ENCODE peak calls at places on chromosomes 11 and 22, in ten cellular contexts. X, Z, I, G, S, M, P, U, Y and V are unnamed samples. For H3K4me1 and H3K27me3, the result is how much of the 10 kb centered on the place peaks cover.

GRCh38 chr11:73584831-73585230 is 13.1 kb downstream of the FAM168A start:
- DNase-seq in P (no peak), U (no peak), I (no peak), Z (no peak), X (no peak), M (no peak), Y (no peak), S (no peak), G (no peak), V (no peak)

GRCh38 chr11:64276653-64277431 is 7.6 kb downstream of the BAD start:
- DNase-seq in I (no peak), Z (no peak), U (no peak), P (no peak), S (no peak), Y (no peak), G (no peak), M (peak), X (no peak), V (no peak)

GRCh38 chr22:31350410-31350863 is 4.3 kb upstream of the PATZ1 start:
- DNase-seq in G (peak), U (peak), Y (no peak), P (no peak), X (no peak), Z (no peak), S (no peak), M (no peak), I (peak), V (no peak)

GRCh38 chr22:41746563-41747400 is 47.5 kb downstream of the MEI1 start:
- DNase-seq in I (peak), M (peak), S (peak), U (peak), P (peak), X (peak), Z (peak), Y (peak), G (peak), V (peak)

GRCh38 chr22:28909375-28909774 is 26.0 kb downstream of the ZNRF3 start:
- DNase-seq in M (no peak), I (no peak), Z (no peak), Y (no peak), S (no peak), P (no peak), U (no peak), G (peak), X (no peak), V (no peak)

GRCh38 chr11:76266269-76266668 is 60.0 kb upstream of the WNT11 start:
- DNase-seq in G (peak), S (no peak), Z (no peak), P (no peak), M (peak), I (no peak), Y (no peak), X (no peak), U (no peak), V (no peak)

GRCh38 chr11:20022363-20023081 is 137.8 kb downstream of the DBX1 start:
- DNase-seq in Z (no peak), Y (no peak), P (peak), I (peak), G (peak), U (peak), S (no peak), X (no peak), M (no peak), V (no peak)

GRCh38 chr11:117045956-117046355 is 52.3 kb downstream of the SIK3 start:
- DNase-seq in G (peak), U (no peak), Z (no peak), I (no peak), Y (no peak), S (no peak), X (no peak), P (no peak), M (no peak), V (no peak)

GRCh38 chr22:19590696-19591095 is 66.5 kb upstream of the CLDN5 start:
- DNase-seq in X (no peak), S (no peak), Y (no peak), I (no peak), M (no peak), Z (no peak), U (no peak), G (no peak), P (no peak), V (no peak)

GRCh38 chr11:59918987-59919589 is 19.1 kb upstream of the OOSP1 start:
- DNase-seq in X (peak), I (peak), P (peak), G (peak), Z (no peak), Y (no peak), S (peak), U (peak), M (peak), V (no peak)

GRCh38 chr11:120335596-120335927 is 651 bp upstream of the ARHGEF12 start:
- DNase-seq in M (no peak), Y (no peak), U (no peak), Z (no peak), I (peak), X (peak), G (peak), S (no peak), P (no peak), V (no peak)

GRCh38 chr11:73395297-73396208 is 19.4 kb downstream of the RELT start:
- DNase-seq in U (no peak), I (no peak), G (no peak), Z (peak), Y (no peak), M (no peak), S (no peak), P (no peak), X (no peak), V (peak)

GRCh38 chr11:104146421-104146820 is 17.5 kb downstream of the PDGFD start:
- DNase-seq in U (no peak), X (no peak), S (no peak), P (no peak), M (no peak), I (no peak), Y (no peak), G (no peak), Z (no peak), V (no peak)

GRCh38 chr11:134535029-134536025 is 123.3 kb upstream of the B3GAT1 start:
- DNase-seq in S (no peak), M (no peak), X (no peak), Z (no peak), G (no peak), P (no peak), I (no peak), U (no peak), Y (no peak), V (peak)

GRCh38 chr11:128901655-128902514 is 10.7 kb downstream of the KCNJ5 start:
- DNase-seq in I (peak), X (no peak), G (no peak), Z (no peak), U (peak), S (no peak), P (no peak), Y (no peak), M (no peak), V (no peak)

GRCh38 chr11:112806876-112807275 is 154.3 kb upstream of the NCAM1 start:
- DNase-seq in I (no peak), M (no peak), S (no peak), Y (no peak), G (no peak), U (no peak), Z (no peak), P (no peak), X (no peak), V (no peak)

GRCh38 chr11:118608268-118609214 is 1.1 kb downstream of the PHLDB1 start:
- DNase-seq in P (no peak), M (no peak), I (no peak), Z (peak), G (peak), U (peak), S (peak), X (no peak), Y (peak), V (peak)

GRCh38 chr11:132620423-132620822 is 911.9 kb downstream of the OPCML start:
- DNase-seq in U (no peak), Z (no peak), Y (no peak), P (no peak), X (no peak), M (no peak), S (no peak), I (no peak), G (no peak), V (no peak)

GRCh38 chr11:86698634-86699033 is 26.2 kb upstream of the ME3 start:
- DNase-seq in U (peak), Y (no peak), I (no peak), S (no peak), G (no peak), Z (no peak), P (no peak), X (no peak), M (no peak), V (no peak)

GRCh38 chr11:94837317-94837716 is 69.2 kb downstream of the AMOTL1 start:
- DNase-seq in M (no peak), S (no peak), P (no peak), Z (peak), G (no peak), Y (no peak), I (no peak), X (no peak), U (no peak), V (no peak)

DNA sequence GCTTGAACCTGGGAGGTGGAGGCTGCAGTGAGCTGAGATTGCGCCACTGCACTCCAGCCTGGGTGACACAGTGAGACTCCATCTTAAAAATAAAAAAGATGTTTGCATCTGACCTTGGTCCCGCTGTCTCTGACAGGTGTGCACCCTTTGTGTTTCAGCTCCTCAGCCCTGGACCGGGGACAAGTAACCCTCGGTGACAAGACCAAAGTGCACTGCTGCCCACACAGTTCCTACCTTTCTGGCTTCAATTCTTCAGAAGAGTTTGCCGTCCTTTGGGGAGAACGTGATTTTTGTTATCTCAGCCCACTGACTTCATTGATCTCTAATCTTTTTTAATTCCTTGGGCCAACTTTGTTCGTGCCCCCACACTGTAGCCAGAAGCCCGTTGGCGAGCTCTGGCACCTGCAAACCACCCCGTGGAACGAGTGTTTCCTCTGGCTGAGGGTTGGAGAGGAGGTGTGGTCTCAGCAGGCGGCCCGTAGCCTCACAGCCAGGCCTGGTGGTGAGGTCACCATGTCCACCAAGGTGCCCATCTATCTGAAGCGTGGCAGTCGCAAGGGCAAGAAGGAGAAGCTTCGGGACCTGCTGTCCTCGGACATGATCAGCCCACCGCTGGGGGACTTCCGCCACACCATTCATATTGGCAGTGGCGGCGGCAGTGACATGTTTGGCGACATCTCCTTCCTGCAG is 5.9 kb downstream of the CDC42EP2 start:
- DNase-seq in P (no peak), G (no peak), M (no peak), Z (no peak), U (no peak), X (no peak), I (no peak), Y (no peak), S (no peak), V (no peak)
- H3K4me1 ChIP-seq in P (under half), G (under half), M (under half), Z (half or more), U (under half), X (under half), I (under half), Y (under half), S (under half), V (under half)

DNA sequence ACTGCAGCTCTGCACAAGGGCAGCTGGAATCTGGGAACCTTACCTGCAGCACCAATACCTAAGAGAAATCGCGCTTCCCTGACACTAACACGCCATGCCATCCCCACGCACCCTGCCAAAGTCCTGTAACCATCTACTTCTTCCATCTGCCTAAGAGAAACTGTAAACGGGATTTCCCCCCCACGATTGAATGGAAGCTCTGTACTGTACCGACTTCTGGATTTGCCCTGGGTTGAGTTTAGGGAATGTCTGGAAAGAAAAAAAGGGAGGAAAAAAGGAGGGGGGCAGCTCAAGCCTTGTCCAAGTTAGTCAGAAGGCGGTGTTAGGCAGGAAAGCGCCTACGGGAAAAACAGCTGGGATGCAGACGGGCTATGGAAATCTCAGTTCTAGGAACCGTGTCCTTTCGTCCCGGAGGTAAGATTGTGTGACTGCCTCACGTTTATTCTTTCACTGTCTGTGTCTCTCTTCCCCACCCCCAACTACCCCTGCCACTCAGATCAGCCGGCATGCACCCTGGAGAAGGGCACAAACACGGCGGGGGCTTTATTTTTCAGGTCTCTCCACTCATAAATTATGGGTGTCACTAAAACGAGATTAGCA is 125.5 kb upstream of the C11orf58 start:
- DNase-seq in M (no peak), Z (no peak), U (peak), G (no peak), X (no peak), P (peak), S (peak), Y (peak), I (peak), V (no peak)
- H3K4me3 ChIP-seq in M (peak), Z (peak), U (peak), G (peak), X (no peak), P (peak), S (peak), Y (peak), I (peak), V (peak)

DNA sequence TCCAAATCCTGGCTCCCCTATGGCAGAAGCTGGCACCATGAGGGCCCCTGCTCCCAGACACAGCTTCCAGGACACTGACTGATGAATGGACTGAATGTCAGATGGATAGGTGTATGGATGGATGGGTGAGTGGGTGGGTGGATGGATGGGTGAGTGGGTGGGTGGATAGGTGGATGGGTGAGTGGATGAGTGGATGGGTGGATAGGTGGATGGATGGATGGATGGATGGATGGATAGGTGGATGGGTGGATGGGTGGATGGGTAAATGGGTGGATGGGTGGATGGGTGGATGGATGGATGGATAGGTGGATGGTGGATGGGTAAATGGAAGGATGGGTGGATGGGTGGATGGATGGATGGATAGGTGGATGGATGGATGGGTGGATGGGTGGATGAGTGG is 4.3 kb downstream of the FGF3 start:
- DNase-seq in Y (no peak), X (no peak), S (no peak), G (no peak), U (no peak), I (no peak), M (no peak), P (no peak), Z (no peak), V (no peak)
- H3K27me3 ChIP-seq in Y (half or more), X (under half), S (half or more), G (half or more), U (half or more), I (half or more), M (under half), P (half or more), Z (under half), V (under half)

DNA sequence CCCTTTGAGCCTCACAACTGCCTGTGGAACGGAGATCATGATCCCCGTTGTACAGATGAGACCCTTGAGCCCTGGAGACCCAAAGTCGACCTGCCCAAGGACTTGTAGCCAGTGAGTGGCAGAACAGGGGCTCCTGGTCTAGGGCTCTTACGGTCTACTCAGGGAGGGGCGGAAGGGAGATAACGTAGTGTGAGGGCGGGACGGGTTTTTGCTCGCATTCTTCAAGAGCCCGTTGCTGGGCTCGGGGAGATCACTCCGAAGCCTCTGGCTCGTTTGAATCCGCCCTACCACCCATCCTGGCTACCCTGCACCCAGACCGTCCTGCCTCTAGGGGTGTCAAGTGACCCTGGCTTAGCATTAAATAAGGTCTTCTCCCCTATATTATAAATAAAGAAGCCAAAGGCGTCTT is 637 bp downstream of the CRY2 start:
- DNase-seq in Z (peak), S (peak), X (peak), Y (peak), I (peak), P (peak), G (peak), M (peak), U (peak), V (peak)
- H3K4me1 ChIP-seq in Z (half or more), S (under half), X (under half), Y (half or more), I (under half), P (under half), G (under half), M (under half), U (under half), V (half or more)

GRCh38 chr22:17265649-17266248 is 46.5 kb upstream of the ADA2 start:
- DNase-seq in P (no peak), U (no peak), I (no peak), X (no peak), M (no peak), S (no peak), Z (no peak), Y (no peak), G (no peak), V (no peak)
- H3K4me3 ChIP-seq in P (no peak), U (peak), I (peak), X (no peak), M (no peak), S (no peak), Z (no peak), Y (no peak), G (no peak), V (no peak)

DNA sequence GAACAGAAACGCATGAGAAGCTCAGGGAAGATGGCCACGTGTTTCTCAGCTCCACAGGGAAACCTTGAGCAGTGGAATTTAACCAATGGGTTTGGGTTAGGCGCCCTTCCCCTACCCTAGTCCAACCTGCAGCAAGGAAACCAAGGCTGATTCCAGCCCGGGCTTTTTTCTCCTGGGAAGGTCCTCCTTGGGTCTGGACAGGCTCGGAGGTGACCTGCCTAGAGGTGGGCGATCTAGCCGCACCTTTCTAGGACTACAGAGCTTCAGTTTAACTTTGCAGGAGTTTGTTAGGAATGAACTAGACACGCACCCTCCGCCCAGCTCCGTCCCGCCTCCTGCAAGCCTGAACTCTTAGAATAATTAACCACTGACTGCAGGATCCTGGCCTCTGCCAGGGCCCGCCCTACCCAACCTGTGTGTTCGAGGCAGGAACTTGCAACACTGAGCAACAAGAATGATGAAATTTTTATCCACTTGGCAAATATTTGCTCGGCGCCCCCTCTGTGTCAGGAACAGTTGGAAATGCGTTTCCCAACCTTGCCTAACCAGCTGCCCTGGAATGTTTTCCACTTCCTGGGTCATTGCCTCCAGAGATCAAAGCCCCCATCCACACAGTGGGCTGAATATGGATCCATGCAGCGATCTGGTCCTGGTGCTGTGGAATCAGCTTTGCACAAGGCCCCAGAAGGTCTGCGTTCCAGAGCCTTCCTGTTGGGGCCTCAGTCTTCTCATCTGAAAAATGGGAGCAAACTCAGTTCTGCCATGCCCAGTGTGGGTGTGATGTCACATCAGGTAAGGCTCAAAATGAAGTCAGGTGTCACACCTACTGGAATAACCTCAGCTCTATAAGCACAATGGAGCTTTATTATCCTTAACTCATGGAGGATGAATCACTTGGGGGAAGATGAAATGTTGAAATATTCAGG is 13.3 kb downstream of the MPST start:
- DNase-seq in I (peak), M (peak), X (no peak), Z (no peak), S (no peak), U (no peak), G (peak), P (no peak), Y (peak), V (peak)
- H3K27me3 ChIP-seq in I (under half), M (under half), X (under half), Z (under half), S (under half), U (under half), G (under half), P (under half), Y (under half), V (under half)

DNA sequence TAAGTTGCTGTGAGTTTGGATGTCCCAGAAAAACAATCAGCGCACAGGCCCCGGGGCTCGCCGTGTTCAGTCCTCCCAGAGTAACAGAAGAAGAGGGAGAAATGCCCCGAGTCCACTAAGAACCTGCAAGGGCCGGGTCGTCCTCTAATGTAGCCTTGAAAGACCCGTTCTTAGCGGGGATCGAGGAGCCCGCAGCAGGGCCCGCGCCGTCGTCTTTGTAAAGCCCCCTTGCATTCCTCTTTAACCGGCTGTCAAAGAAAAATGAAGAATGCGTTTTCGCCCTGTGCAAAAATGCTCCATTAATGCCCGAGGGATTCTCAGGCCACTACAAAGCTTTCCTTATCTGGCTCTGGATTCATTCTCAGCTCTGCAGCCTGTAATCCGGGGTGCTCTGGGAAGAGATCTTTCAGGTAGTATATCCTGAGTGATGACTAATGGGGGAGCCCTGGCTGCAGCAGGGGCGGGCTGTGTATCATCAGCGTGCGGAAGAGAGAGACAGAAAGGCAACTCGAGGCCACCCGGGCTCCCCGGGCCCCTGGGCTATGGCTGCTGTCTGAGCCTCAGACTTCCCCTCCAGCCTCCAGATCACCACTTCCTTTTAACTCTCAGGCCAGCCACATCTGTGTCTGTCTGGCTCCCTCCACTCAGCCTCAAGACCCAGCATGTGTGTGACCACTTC is 78.2 kb downstream of the FBLN1 start:
- DNase-seq in I (no peak), M (no peak), U (no peak), Z (no peak), S (no peak), P (no peak), Y (no peak), G (no peak), X (no peak), V (no peak)
- H3K4me1 ChIP-seq in I (under half), M (under half), U (under half), Z (under half), S (under half), P (under half), Y (under half), G (under half), X (under half), V (under half)